ENCODE peak calls at places on chromosomes 11 and 22, in eight cellular contexts. Q, T, V, R, O, G, W and D are unnamed samples.

GRCh38 chr11:64854534-64855502 is 10.4 kb upstream of the CDC42BPG start:
- DNase-seq in Q (peak), T (no peak), V (peak), R (peak), O (peak), G (no peak), W (peak), D (no peak)

GRCh38 chr11:65078151-65078550 is 5.7 kb downstream of the CDCA5 start:
- DNase-seq in Q (no peak), T (peak), V (peak), R (no peak), O (no peak), G (peak), W (peak), D (no peak)

GRCh38 chr11:18671246-18671645 is 27.3 kb upstream of the TMEM86A start:
- DNase-seq in Q (no peak), T (no peak), V (no peak), R (no peak), O (no peak), G (no peak), W (no peak), D (no peak)

GRCh38 chr11:113174862-113175261 is 139.5 kb upstream of the TTC12 start:
- DNase-seq in Q (no peak), T (no peak), V (no peak), R (no peak), O (no peak), G (no peak), W (no peak), D (no peak)

GRCh38 chr11:32550207-32550606 is 33.4 kb upstream of the EIF3M start:
- DNase-seq in Q (no peak), T (no peak), V (no peak), R (no peak), O (no peak), G (no peak), W (no peak), D (no peak)

GRCh38 chr11:48075637-48076036 is 95.3 kb downstream of the PTPRJ start:
- DNase-seq in Q (no peak), T (no peak), V (no peak), R (no peak), O (no peak), G (no peak), W (no peak), D (no peak)

GRCh38 chr11:132045116-132045515 is 674.7 kb downstream of the NTM start:
- DNase-seq in Q (no peak), T (no peak), V (no peak), R (no peak), O (no peak), G (no peak), W (no peak), D (no peak)

GRCh38 chr11:9708544-9708943 is 44.7 kb downstream of the SWAP70 start:
- DNase-seq in Q (no peak), T (no peak), V (no peak), R (no peak), O (no peak), G (no peak), W (no peak), D (no peak)

GRCh38 chr11:34449013-34449412 is 10.3 kb downstream of the CAT start:
- DNase-seq in Q (no peak), T (no peak), V (no peak), R (no peak), O (no peak), G (peak), W (peak), D (no peak)

GRCh38 chr11:96520939-96521338 is 131.1 kb downstream of the JRKL start:
- DNase-seq in Q (no peak), T (no peak), V (no peak), R (no peak), O (no peak), G (no peak), W (no peak), D (no peak)

GRCh38 chr11:96530473-96530872 is 140.7 kb downstream of the JRKL start:
- DNase-seq in Q (no peak), T (no peak), V (no peak), R (no peak), O (no peak), G (no peak), W (no peak), D (no peak)

DNA sequence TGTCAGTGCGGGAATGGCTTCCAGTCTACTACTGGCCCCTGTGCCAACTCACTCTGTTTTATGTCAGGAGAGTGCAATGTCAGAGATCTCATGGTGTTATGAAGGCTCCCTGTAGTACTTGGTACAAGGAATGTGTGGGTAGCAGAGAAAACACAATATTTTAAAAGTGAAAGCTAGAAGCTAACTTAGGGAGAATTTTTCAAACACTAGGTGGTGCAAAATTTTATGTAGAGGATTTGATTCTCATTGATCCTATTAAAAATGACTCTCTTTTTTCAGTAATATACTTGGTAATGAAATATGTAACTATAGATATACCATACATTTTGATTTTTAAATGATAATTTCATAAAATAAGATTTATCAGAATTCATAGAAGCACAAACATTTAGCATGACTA is 134.7 kb downstream of the JRKL start:
- DNase-seq in Q (no peak), T (no peak), V (no peak), R (no peak), O (no peak), G (no peak), W (peak), D (no peak)
- TF ChIP-seq CTCF in Q (no peak), T (no peak), V (no peak), R (no peak), O (no peak), G (peak), W (no peak), D (peak)

DNA sequence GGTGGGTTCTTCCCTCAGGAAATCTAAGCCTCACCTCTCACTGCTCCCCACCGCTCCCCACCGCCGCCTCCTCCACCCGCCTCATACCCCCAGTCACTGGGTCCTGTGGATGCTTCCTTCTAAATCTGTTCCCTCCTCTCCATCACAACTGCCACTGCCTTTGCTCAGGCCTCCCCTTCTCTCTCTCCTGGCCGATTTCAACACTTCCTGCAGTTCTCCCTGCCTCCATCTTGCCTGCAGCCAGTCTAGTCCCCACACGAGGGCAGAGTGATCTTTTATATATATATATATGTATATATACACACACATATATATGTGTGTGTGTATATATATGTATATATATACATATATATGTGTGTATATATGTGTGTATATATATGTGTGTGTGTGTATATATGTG is 27.8 kb downstream of the CREB3L1 start:
- DNase-seq in Q (no peak), T (no peak), V (no peak), R (no peak), O (no peak), G (peak), W (peak), D (no peak)
- TF ChIP-seq CTCF in Q (no peak), T (no peak), V (no peak), R (no peak), O (no peak), G (peak), W (peak), D (peak)

GRCh38 chr11:12056112-12056511 is 47.7 kb upstream of the DKK3 start:
- DNase-seq in Q (no peak), T (no peak), V (no peak), R (no peak), O (no peak), G (no peak), W (no peak), D (no peak)
- TF ChIP-seq CTCF in Q (no peak), T (no peak), V (no peak), R (no peak), O (no peak), G (no peak), W (no peak), D (no peak)

DNA sequence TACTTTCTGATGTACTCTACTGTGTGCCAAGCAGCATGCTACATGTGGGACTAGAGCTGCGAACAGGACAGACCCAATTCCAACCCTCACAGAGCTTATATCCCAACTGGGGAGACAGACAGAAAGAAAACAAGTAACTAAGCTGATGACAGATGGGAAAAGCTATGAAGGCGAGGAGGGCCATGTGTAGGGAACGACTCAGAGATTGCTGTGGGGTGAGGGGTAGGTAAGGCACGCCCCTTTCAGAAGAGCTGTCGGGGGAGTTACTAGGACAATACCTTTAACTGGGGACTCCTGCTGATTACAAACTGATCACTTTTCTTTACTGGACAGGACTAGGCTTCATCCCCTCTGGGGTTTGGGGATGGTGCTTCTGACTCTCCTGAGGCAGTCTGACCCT is 48.9 kb downstream of the ST3GAL4 start:
- DNase-seq in Q (no peak), T (no peak), V (no peak), R (no peak), O (no peak), G (no peak), W (no peak), D (no peak)
- TF ChIP-seq CTCF in Q (no peak), T (no peak), V (no peak), R (no peak), O (no peak), G (no peak), W (no peak), D (no peak)

DNA sequence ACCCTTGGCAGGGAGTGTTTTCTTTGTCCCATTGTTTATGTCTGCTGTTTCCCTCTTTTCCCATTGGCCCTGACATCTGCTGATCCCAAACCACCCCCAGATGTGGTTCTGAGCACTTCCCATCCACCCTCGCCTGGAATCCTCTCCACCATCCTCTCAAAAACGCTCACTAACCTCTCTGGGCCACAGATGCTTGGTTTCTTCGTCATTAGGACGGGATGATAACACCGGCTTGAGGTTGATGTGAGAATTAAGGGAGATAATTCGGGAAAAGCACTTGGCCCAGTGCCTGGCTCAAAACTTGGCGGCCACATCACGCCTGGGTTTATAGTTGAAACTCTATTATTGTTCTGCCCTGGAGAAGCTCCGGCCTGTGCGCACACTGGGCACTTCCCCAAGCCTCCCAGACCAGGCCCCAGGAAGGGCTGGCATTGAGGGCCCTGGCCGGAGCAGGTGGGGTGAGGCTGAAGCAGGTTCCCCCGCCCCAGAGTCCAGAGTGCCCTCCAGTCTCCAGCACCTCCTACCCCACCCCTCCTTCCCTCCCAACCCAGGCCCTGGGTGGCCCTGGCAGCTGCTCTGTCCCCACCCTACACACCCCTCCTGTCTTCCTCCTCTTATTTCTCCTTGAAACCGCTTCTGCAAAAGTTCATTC is 63.7 kb downstream of the CYTH4 start:
- DNase-seq in Q (peak), T (no peak), V (no peak), R (no peak), O (peak), G (no peak), W (peak), D (no peak)
- TF ChIP-seq CTCF in Q (no peak), T (no peak), V (no peak), R (no peak), O (no peak), G (no peak), W (no peak), D (no peak)

DNA sequence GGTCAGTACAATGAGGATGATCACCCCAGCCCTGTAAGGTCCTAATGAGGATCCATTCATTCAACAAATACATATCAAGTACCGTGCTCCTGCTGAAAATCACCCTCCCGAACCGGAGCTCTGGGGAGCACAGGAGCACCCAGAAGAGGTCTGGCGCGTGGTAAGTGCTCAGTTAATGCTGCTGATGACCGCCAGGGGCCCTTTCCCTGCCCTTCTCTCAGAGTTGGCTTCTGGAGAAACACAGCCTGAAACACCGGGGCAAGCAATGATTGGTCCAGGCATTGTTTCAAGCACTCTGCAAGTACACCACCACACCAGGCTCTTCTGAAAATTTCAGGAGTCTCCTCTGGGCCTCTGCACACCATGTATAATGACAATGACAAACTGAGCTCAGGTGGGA is 3.8 kb upstream of the CCDC86 start:
- DNase-seq in Q (no peak), T (peak), V (no peak), R (no peak), O (no peak), G (peak), W (no peak), D (no peak)
- TF ChIP-seq CTCF in Q (no peak), T (peak), V (no peak), R (no peak), O (no peak), G (peak), W (peak), D (no peak)

DNA sequence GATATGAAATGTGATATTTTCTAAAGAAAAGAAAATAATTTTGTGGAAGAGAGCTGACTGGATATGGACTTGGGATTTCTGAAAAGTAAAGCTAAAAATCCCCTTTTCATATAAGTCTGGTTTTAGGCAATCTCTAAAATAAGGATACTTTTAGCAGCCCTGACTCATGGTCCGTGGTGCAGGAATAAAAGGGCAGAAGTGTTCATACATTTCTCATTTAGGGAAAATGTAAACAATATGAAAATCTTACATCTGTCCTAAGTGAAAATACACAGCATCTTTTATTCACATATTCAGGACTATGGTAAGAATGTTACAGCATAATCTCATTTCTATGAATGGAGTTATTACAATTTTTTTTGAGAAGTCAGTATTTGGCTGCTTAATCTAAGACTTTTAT is 728 bp upstream of the ETS1 start:
- DNase-seq in Q (no peak), T (no peak), V (no peak), R (no peak), O (no peak), G (no peak), W (no peak), D (no peak)
- TF ChIP-seq CTCF in Q (no peak), T (no peak), V (no peak), R (no peak), O (no peak), G (no peak), W (no peak), D (no peak)

DNA sequence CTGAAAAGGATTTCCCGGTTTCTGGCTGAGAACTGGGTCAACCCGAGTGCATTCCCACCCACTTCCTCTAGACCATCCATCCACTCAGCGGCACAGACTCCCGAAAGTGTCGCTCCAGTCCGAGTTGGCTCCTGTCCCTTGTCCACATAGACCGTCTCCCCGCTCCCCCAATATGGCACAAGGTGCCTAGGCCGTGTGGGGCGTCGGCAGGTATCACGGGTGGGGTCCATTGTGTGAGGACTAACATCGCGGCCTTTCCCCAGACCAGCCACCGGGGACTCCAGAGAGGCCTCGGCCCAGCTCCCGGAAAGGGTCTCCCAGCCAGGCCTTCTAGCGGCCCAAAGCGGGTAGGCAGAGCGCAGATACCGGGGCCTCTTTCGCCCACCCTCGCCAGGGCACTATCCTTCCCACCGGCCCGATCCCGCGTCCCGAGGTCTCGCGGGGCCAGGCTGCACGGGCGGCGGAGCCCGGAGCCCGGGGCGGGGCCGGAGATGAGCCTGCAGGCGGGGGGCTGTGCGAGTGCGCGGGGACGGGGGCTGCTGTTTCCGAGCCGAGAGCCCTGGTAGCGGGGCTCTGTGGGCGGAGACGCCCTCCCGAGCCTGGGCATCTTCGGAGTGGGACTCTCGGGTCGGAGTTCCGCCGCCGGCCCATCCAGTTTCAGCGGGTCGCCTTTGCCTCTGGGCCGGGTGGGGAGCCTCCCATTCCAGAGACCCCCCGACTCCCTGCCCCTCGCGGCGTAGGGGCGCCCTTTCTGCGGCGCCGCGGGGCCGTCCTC is 21.1 kb downstream of the SERPINH1 start:
- DNase-seq in Q (peak), T (peak), V (peak), R (peak), O (peak), G (peak), W (peak), D (no peak)
- TF ChIP-seq CTCF in Q (no peak), T (peak), V (no peak), R (peak), O (peak), G (no peak), W (peak), D (no peak)

GRCh38 chr22:22141771-22142591 is 102.6 kb upstream of the VPREB1 start:
- DNase-seq in Q (no peak), T (no peak), V (no peak), R (no peak), O (no peak), G (no peak), W (no peak), D (no peak)

GRCh38 chr22:22141031-22141430 is 103.6 kb upstream of the VPREB1 start:
- DNase-seq in Q (no peak), T (no peak), V (no peak), R (no peak), O (no peak), G (no peak), W (no peak), D (no peak)

GRCh38 chr22:22148905-22149304 is 95.7 kb upstream of the VPREB1 start:
- DNase-seq in Q (no peak), T (no peak), V (no peak), R (no peak), O (no peak), G (no peak), W (no peak), D (no peak)

GRCh38 chr22:22143448-22143847 is 101.1 kb upstream of the VPREB1 start:
- DNase-seq in Q (no peak), T (no peak), V (no peak), R (no peak), O (no peak), G (no peak), W (no peak), D (no peak)

DNA sequence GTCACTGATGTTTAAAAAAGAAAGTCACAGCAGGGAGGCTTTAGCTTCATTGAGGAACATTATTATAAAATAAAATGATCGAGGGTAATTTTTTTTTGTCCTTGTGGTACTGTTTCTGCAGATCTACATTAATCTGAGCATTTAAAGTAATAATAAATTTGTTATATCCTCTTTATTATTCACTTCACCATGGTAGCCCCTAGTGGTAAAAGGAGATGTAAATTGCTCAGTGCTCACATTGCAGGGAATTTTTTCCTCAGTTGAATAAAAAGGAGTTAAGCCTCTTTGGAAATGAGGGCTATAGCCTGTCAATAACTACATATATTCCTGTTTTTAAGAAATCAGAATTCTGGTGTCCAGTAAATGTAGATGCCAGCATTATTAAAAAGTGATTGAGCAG is 99.7 kb upstream of the VPREB1 start:
- DNase-seq in Q (no peak), T (no peak), V (no peak), R (no peak), O (no peak), G (no peak), W (no peak), D (no peak)
- TF ChIP-seq CTCF in Q (no peak), T (peak), V (peak), R (no peak), O (no peak), G (peak), W (peak), D (no peak)